ENCODE peak calls at places on chromosomes 7 and 10, in six cellular contexts. One of them, this sample, is unnamed.
A peak's percentile ranks its signal among the peaks of the same experiment; 100 is the strongest.

GRCh38 chr10:127853868-127854768 is 38.6 kb downstream of the CLRN3 start:
- DNase-seq in hepatocyte: peak; percentile 80
- DNase-seq in SJSA1: peak; percentile 46
- DNase-seq in testis: peak; percentile 81
- DNase-seq in CD8-positive, alpha-beta T cell: no peak
- DNase-seq in neuronal stem cell: peak; percentile 73
- DNase-seq in this sample: no peak

GRCh38 chr10:29163746-29164145 is 125.1 kb upstream of the LYZL1 start:
- DNase-seq in hepatocyte: no peak
- DNase-seq in SJSA1: peak; percentile 86
- DNase-seq in testis: no peak
- DNase-seq in CD8-positive, alpha-beta T cell: no peak
- DNase-seq in neuronal stem cell: no peak
- DNase-seq in this sample: no peak

GRCh38 chr10:30125484-30125883 is 66.1 kb upstream of the JCAD start:
- DNase-seq in hepatocyte: no peak
- DNase-seq in SJSA1: no peak
- DNase-seq in testis: no peak
- DNase-seq in CD8-positive, alpha-beta T cell: no peak
- DNase-seq in neuronal stem cell: no peak
- DNase-seq in this sample: no peak

GRCh38 chr10:86282664-86283465 is 83.7 kb downstream of the GRID1 start:
- DNase-seq in hepatocyte: no peak
- DNase-seq in SJSA1: no peak
- DNase-seq in testis: peak; percentile 9
- DNase-seq in CD8-positive, alpha-beta T cell: no peak
- DNase-seq in neuronal stem cell: no peak
- DNase-seq in this sample: no peak

GRCh38 chr7:5589819-5590595 is 166.4 kb upstream of the TNRC18 start:
- DNase-seq in hepatocyte: no peak
- DNase-seq in SJSA1: no peak
- DNase-seq in testis: no peak
- DNase-seq in CD8-positive, alpha-beta T cell: no peak
- DNase-seq in neuronal stem cell: no peak
- DNase-seq in this sample: no peak

GRCh38 chr10:3780056-3780765 is 4.8 kb downstream of the KLF6 start:
- DNase-seq in hepatocyte: no peak
- DNase-seq in SJSA1: no peak
- DNase-seq in testis: peak; percentile 22
- DNase-seq in CD8-positive, alpha-beta T cell: no peak
- DNase-seq in neuronal stem cell: no peak
- DNase-seq in this sample: no peak

GRCh38 chr10:60914676-60915075 is 29.3 kb downstream of the RHOBTB1 start:
- DNase-seq in hepatocyte: no peak
- DNase-seq in SJSA1: peak; percentile 90
- DNase-seq in testis: peak; percentile 77
- DNase-seq in CD8-positive, alpha-beta T cell: no peak
- DNase-seq in neuronal stem cell: no peak
- DNase-seq in this sample: no peak

GRCh38 chr10:68212721-68213352 is 19.1 kb downstream of the ATOH7 start:
- DNase-seq in hepatocyte: peak; percentile 33
- DNase-seq in SJSA1: peak; percentile 39
- DNase-seq in testis: no peak
- DNase-seq in CD8-positive, alpha-beta T cell: no peak
- DNase-seq in neuronal stem cell: no peak
- DNase-seq in this sample: no peak

GRCh38 chr10:14356921-14357320 is 26.2 kb upstream of the FRMD4A start:
- DNase-seq in hepatocyte: no peak
- DNase-seq in SJSA1: peak; percentile 12
- DNase-seq in testis: no peak
- DNase-seq in CD8-positive, alpha-beta T cell: no peak
- DNase-seq in neuronal stem cell: no peak
- DNase-seq in this sample: no peak

GRCh38 chr10:63670291-63670898 is 149.2 kb downstream of the REEP3 start:
- DNase-seq in hepatocyte: no peak
- DNase-seq in SJSA1: no peak
- DNase-seq in testis: no peak
- DNase-seq in CD8-positive, alpha-beta T cell: no peak
- DNase-seq in neuronal stem cell: no peak
- DNase-seq in this sample: no peak

GRCh38 chr10:48710647-48711046 is 26.0 kb downstream of the WDFY4 start:
- DNase-seq in hepatocyte: no peak
- DNase-seq in SJSA1: no peak
- DNase-seq in testis: no peak
- DNase-seq in CD8-positive, alpha-beta T cell: no peak
- DNase-seq in neuronal stem cell: no peak
- DNase-seq in this sample: no peak
- H3K27ac ChIP-seq in hepatocyte: no peak overlapping the region
- H3K27ac ChIP-seq in SJSA1: no peak overlapping the region
- H3K27ac ChIP-seq in testis: no peak overlapping the region
- H3K27ac ChIP-seq in CD8-positive, alpha-beta T cell: no peak overlapping the region
- H3K27ac ChIP-seq in neuronal stem cell: no peak overlapping the region
- H3K27ac ChIP-seq in this sample: no peak overlapping the region

GRCh38 chr7:42115795-42116194 is 121.2 kb downstream of the GLI3 start:
- DNase-seq in hepatocyte: no peak
- DNase-seq in SJSA1: no peak
- DNase-seq in testis: no peak
- DNase-seq in CD8-positive, alpha-beta T cell: no peak
- DNase-seq in neuronal stem cell: no peak
- DNase-seq in this sample: no peak
- H3K4me1 ChIP-seq in hepatocyte: peaks cover 3% of the 10 kb centered on the region
- H3K4me1 ChIP-seq in SJSA1: no peaks in the 10 kb centered on the region
- H3K4me1 ChIP-seq in testis: no peaks in the 10 kb centered on the region
- H3K4me1 ChIP-seq in CD8-positive, alpha-beta T cell: no peaks in the 10 kb centered on the region
- H3K4me1 ChIP-seq in neuronal stem cell: peaks cover 10% of the 10 kb centered on the region
- H3K4me1 ChIP-seq in this sample: no peaks in the 10 kb centered on the region

GRCh38 chr10:124992462-124993344 is 50.8 kb downstream of the ZRANB1 start:
- DNase-seq in hepatocyte: peak; percentile 70
- DNase-seq in SJSA1: peak; percentile 48
- DNase-seq in testis: peak; percentile 92
- DNase-seq in CD8-positive, alpha-beta T cell: no peak
- DNase-seq in neuronal stem cell: peak; percentile 36
- DNase-seq in this sample: no peak

GRCh38 chr10:124993345-124993708 is 51.4 kb downstream of the ZRANB1 start:
- DNase-seq in hepatocyte: no peak
- DNase-seq in SJSA1: no peak
- DNase-seq in testis: no peak
- DNase-seq in CD8-positive, alpha-beta T cell: no peak
- DNase-seq in neuronal stem cell: no peak
- DNase-seq in this sample: no peak

GRCh38 chr10:124993728-124994451 is 52.0 kb downstream of the ZRANB1 start:
- DNase-seq in hepatocyte: no peak
- DNase-seq in SJSA1: no peak
- DNase-seq in testis: peak; percentile 13
- DNase-seq in CD8-positive, alpha-beta T cell: no peak
- DNase-seq in neuronal stem cell: no peak
- DNase-seq in this sample: no peak

GRCh38 chr10:124990671-124991625 is 49.0 kb downstream of the ZRANB1 start:
- DNase-seq in hepatocyte: no peak
- DNase-seq in SJSA1: no peak
- DNase-seq in testis: no peak
- DNase-seq in CD8-positive, alpha-beta T cell: no peak
- DNase-seq in neuronal stem cell: no peak
- DNase-seq in this sample: no peak

DNA sequence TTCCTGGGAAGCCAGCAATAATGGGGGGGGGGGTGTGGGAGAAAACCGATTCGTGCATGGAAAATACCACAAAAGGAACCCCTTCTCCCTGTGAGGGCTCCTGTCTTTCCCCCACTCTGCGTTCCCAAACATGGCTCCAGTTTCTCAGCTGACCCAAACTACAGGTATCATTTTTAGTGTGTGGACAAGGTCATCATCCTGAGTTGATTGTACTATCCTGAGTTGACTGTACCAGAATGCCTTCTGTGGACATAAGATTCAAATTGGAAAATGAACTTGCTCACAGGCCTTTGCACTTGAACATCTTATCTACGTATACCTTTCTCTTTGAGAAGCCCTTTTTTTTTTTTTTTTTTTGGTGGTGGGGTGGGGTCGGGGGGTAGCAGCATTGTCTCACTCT is 49.9 kb downstream of the ZRANB1 start:
- DNase-seq in hepatocyte: no peak
- DNase-seq in SJSA1: no peak
- DNase-seq in testis: no peak
- DNase-seq in CD8-positive, alpha-beta T cell: no peak
- DNase-seq in neuronal stem cell: no peak
- DNase-seq in this sample: no peak
- H3K36me3 ChIP-seq in hepatocyte: no peaks in the 10 kb centered on the region
- H3K36me3 ChIP-seq in SJSA1: peaks cover 82% of the 10 kb centered on the region
- H3K36me3 ChIP-seq in testis: peaks cover 4% of the 10 kb centered on the region
- H3K36me3 ChIP-seq in CD8-positive, alpha-beta T cell: no peaks in the 10 kb centered on the region
- H3K36me3 ChIP-seq in neuronal stem cell: peaks cover 54% of the 10 kb centered on the region
- H3K36me3 ChIP-seq in this sample: peaks cover 3% of the 10 kb centered on the region

GRCh38 chr7:888081-889024 is 12.0 kb downstream of the GET4 start:
- DNase-seq in hepatocyte: no peak
- DNase-seq in SJSA1: no peak
- DNase-seq in testis: no peak
- DNase-seq in CD8-positive, alpha-beta T cell: no peak
- DNase-seq in neuronal stem cell: no peak
- DNase-seq in this sample: no peak

GRCh38 chr7:885261-885892 is 9.0 kb downstream of the GET4 start:
- DNase-seq in hepatocyte: no peak
- DNase-seq in SJSA1: no peak
- DNase-seq in testis: no peak
- DNase-seq in CD8-positive, alpha-beta T cell: no peak
- DNase-seq in neuronal stem cell: no peak
- DNase-seq in this sample: no peak

GRCh38 chr7:887488-887820 is 11.1 kb downstream of the GET4 start:
- DNase-seq in hepatocyte: no peak
- DNase-seq in SJSA1: no peak
- DNase-seq in testis: no peak
- DNase-seq in CD8-positive, alpha-beta T cell: no peak
- DNase-seq in neuronal stem cell: no peak
- DNase-seq in this sample: no peak

GRCh38 chr7:885893-886625 is 9.7 kb downstream of the GET4 start:
- DNase-seq in hepatocyte: no peak
- DNase-seq in SJSA1: no peak
- DNase-seq in testis: no peak
- DNase-seq in CD8-positive, alpha-beta T cell: no peak
- DNase-seq in neuronal stem cell: no peak
- DNase-seq in this sample: no peak

DNA sequence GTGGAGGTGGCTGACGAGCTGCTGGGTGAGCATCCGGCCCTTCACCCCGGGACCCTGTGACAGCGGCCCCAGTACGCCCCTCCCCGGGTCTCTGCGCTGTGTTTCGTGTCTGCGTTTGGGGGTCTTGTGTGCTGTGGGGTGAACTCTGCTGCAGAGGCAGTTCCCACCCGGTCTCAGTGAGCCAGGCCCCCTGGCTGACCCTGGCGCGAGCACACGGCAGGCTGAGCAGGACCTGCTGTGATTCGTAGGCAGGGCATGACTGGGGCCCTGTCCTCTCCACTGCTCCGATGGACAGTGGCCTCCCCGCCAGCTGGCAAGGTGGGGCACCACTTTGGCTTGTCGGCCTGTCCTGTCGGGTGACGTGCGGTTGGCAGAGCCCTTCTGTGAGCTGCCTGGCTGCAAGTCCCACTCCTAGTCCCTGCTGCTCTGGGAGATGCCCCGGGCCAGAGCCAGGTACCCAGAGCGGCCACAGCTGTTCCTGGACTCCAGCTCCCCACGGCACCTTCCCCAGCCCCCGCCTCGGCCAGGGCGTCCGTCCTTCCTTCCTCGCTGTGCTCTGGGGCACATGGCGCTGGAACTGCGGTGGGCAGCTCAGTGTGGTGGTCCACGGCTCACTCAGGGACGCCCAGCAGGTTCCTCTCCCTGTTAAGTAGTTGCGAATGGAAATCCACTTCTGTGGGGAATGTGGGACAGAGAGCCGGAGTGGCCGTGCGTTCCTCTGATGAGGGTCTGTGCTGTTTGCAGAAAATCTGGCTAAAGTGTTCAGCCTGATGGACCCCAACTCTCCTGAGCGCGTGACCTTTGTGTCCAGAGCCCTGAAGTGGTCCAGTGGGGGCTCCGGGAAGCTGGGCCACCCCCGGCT is 10.5 kb downstream of the GET4 start:
- DNase-seq in hepatocyte: no peak
- DNase-seq in SJSA1: no peak
- DNase-seq in testis: no peak
- DNase-seq in CD8-positive, alpha-beta T cell: no peak
- DNase-seq in neuronal stem cell: no peak
- DNase-seq in this sample: no peak
- H3K27ac ChIP-seq in hepatocyte: no peak overlapping the region
- H3K27ac ChIP-seq in SJSA1: no peak overlapping the region
- H3K27ac ChIP-seq in testis: no peak overlapping the region
- H3K27ac ChIP-seq in CD8-positive, alpha-beta T cell: no peak overlapping the region
- H3K27ac ChIP-seq in neuronal stem cell: no peak overlapping the region
- H3K27ac ChIP-seq in this sample: no peak overlapping the region

GRCh38 chr10:71852335-71852937 is 1.4 kb upstream of the PSAP start:
- DNase-seq in hepatocyte: no peak
- DNase-seq in SJSA1: no peak
- DNase-seq in testis: no peak
- DNase-seq in CD8-positive, alpha-beta T cell: no peak
- DNase-seq in neuronal stem cell: no peak
- DNase-seq in this sample: no peak
- H3K4me1 ChIP-seq in hepatocyte: peaks cover 7% of the 10 kb centered on the region
- H3K4me1 ChIP-seq in SJSA1: peaks cover 27% of the 10 kb centered on the region
- H3K4me1 ChIP-seq in testis: peaks cover 21% of the 10 kb centered on the region
- H3K4me1 ChIP-seq in CD8-positive, alpha-beta T cell: peaks cover 24% of the 10 kb centered on the region
- H3K4me1 ChIP-seq in neuronal stem cell: peaks cover 9% of the 10 kb centered on the region
- H3K4me1 ChIP-seq in this sample: no peaks in the 10 kb centered on the region

GRCh38 chr7:138849701-138850100 is 51.7 kb upstream of the ATP6V0A4 start:
- DNase-seq in hepatocyte: no peak
- DNase-seq in SJSA1: no peak
- DNase-seq in testis: no peak
- DNase-seq in CD8-positive, alpha-beta T cell: no peak
- DNase-seq in neuronal stem cell: no peak
- DNase-seq in this sample: no peak
- H3K36me3 ChIP-seq in hepatocyte: peaks cover 5% of the 10 kb centered on the region
- H3K36me3 ChIP-seq in SJSA1: no peaks in the 10 kb centered on the region
- H3K36me3 ChIP-seq in testis: no peaks in the 10 kb centered on the region
- H3K36me3 ChIP-seq in CD8-positive, alpha-beta T cell: no peaks in the 10 kb centered on the region
- H3K36me3 ChIP-seq in neuronal stem cell: peaks cover 6% of the 10 kb centered on the region
- H3K36me3 ChIP-seq in this sample: no peaks in the 10 kb centered on the region

DNA sequence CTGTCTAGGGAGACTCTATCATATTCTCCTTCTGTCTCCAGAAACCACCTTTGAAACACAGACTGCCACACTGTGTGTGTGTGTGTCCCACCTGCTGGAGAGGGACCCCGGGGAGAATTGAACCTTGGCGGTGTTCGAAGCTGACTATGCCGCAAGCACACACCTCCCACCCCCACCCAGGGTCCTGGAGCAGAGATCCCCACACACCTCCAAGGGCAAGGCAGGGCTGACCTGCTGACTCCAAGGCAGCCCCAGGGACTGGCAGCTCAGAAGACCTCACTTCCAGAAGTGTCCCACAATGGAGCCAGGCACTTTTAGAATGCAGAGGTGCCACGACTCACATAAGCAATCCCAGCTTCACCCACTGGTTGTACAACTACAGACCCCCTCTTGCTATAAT is 13.1 kb downstream of the DRGX start:
- DNase-seq in hepatocyte: no peak
- DNase-seq in SJSA1: no peak
- DNase-seq in testis: no peak
- DNase-seq in CD8-positive, alpha-beta T cell: no peak
- DNase-seq in neuronal stem cell: no peak
- DNase-seq in this sample: no peak
- H3K27ac ChIP-seq in hepatocyte: no peak overlapping the region
- H3K27ac ChIP-seq in SJSA1: no peak overlapping the region
- H3K27ac ChIP-seq in testis: no peak overlapping the region
- H3K27ac ChIP-seq in CD8-positive, alpha-beta T cell: no peak overlapping the region
- H3K27ac ChIP-seq in neuronal stem cell: no peak overlapping the region
- H3K27ac ChIP-seq in this sample: no peak overlapping the region

This sample was measured in effector memory CD4-positive, alpha-beta T cell.